ENCODE peak calls at places on chromosomes 5 and 9, in four cellular contexts. B is SK-N-SH, H is A549, L is HepG2. V is an unnamed sample.

GRCh38 chr9:135076876-135077430 is 10.5 kb upstream of the OLFM1 start:
- DNase-seq in H (no peak), B (no peak), L (no peak), V (no peak)

GRCh38 chr9:19130436-19130835 is 3.1 kb upstream of the PLIN2 start:
- DNase-seq in B (no peak), H (no peak), L (no peak), V (no peak)

GRCh38 chr9:82202808-82203207 is 214.2 kb downstream of the SPATA31D1 start:
- DNase-seq in L (no peak), B (no peak), H (no peak), V (no peak)

GRCh38 chr9:121842612-121842978 is 191.2 kb downstream of the DAB2IP start:
- DNase-seq in L (peak), B (no peak), H (no peak), V (no peak)

GRCh38 chr9:38176256-38176655 is 107.2 kb upstream of the SHB start:
- DNase-seq in H (no peak), L (no peak), B (no peak), V (no peak)

GRCh38 chr5:98911221-98912040 is 17.4 kb downstream of the CHD1 start:
- DNase-seq in L (no peak), B (no peak), H (no peak), V (no peak)

GRCh38 chr5:73196201-73196600 is 23.2 kb downstream of the TMEM174 start:
- DNase-seq in L (no peak), H (no peak), B (no peak), V (no peak)

GRCh38 chr5:8057764-8058163 is 188.8 kb downstream of the MTRR start:
- DNase-seq in H (no peak), B (no peak), L (no peak), V (no peak)

GRCh38 chr9:136626740-136627642 is 35.7 kb upstream of the EGFL7 start:
- DNase-seq in L (peak), B (no peak), H (peak), V (no peak)

GRCh38 chr9:26975728-26976707 is 19.8 kb downstream of the IFT74 start:
- DNase-seq in B (peak), L (peak), H (peak), V (no peak)

GRCh38 chr9:34332370-34332964 is 3.1 kb downstream of the NUDT2 start:
- DNase-seq in L (peak), H (peak), B (peak), V (peak)

GRCh38 chr5:112886975-112887374 is 25.9 kb downstream of the SRP19 start:
- DNase-seq in B (no peak), H (no peak), L (no peak), V (no peak)

GRCh38 chr9:37918665-37919165 is 14.8 kb upstream of the SLC25A51 start:
- DNase-seq in L (no peak), B (no peak), H (no peak), V (no peak)

GRCh38 chr5:116970318-116970717 is 395.7 kb upstream of the SEMA6A start:
- DNase-seq in L (no peak), H (no peak), B (peak), V (no peak)

GRCh38 chr9:133715866-133716563 is 22.1 kb downstream of the SARDH start:
- DNase-seq in H (no peak), L (peak), B (peak), V (no peak)

GRCh38 chr5:127665641-127666040 is 16.8 kb downstream of the CTXN3 start:
- DNase-seq in B (no peak), L (no peak), H (no peak), V (no peak)

GRCh38 chr5:171421331-171422262 is 2.1 kb downstream of the FGF18 start:
- DNase-seq in H (no peak), B (peak), L (no peak), V (no peak)

GRCh38 chr5:171420429-171421231 is 1.2 kb downstream of the FGF18 start:
- DNase-seq in L (no peak), B (peak), H (no peak), V (no peak)

GRCh38 chr5:171419663-171420428 is 399 bp downstream of the FGF18 start:
- DNase-seq in H (peak), B (peak), L (no peak), V (no peak)

GRCh38 chr5:171418316-171418981 is 998 bp upstream of the FGF18 start:
- DNase-seq in B (peak), H (peak), L (peak), V (no peak)

GRCh38 chr5:171418982-171419662 is at the start of gene FGF18:
- DNase-seq in B (peak), H (peak), L (peak), V (no peak)
- TF ChIP-seq PBX3 in B (no peak), H (no peak), L (no peak), V (no peak)

DNA sequence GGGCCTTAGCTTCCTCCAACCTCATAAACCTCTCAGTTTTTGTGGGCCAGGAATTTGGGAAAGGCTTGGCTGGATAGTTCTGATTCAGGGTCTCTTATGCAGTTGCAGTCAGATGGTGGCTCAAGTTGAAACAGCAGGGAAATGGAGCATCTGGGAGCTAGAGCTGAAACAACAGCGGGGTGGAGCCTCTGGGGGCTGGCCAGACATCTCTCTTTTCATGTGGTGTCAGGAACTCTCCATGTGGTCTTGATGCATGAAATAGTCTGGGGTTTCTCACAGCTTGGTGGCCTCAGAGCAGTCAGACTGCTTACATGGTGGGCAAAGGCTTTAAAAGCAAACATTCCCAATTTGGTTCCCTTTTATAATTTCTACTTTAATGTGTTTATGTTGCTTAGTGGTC is 13.5 kb downstream of the ZNF346 start:
- DNase-seq in L (no peak), B (no peak), H (no peak), V (no peak)
- TF ChIP-seq PBX3 in L (no peak), B (no peak), H (no peak), V (no peak)

GRCh38 chr9:84314306-84314705 is 26.3 kb downstream of the SLC28A3 start:
- DNase-seq in B (no peak), L (no peak), H (no peak), V (no peak)
- TF ChIP-seq PBX3 in B (no peak), L (no peak), H (no peak), V (no peak)

GRCh38 chr9:111696796-111697195 is 35.4 kb downstream of the GNG10 start:
- DNase-seq in H (no peak), B (no peak), L (no peak), V (no peak)

DNA sequence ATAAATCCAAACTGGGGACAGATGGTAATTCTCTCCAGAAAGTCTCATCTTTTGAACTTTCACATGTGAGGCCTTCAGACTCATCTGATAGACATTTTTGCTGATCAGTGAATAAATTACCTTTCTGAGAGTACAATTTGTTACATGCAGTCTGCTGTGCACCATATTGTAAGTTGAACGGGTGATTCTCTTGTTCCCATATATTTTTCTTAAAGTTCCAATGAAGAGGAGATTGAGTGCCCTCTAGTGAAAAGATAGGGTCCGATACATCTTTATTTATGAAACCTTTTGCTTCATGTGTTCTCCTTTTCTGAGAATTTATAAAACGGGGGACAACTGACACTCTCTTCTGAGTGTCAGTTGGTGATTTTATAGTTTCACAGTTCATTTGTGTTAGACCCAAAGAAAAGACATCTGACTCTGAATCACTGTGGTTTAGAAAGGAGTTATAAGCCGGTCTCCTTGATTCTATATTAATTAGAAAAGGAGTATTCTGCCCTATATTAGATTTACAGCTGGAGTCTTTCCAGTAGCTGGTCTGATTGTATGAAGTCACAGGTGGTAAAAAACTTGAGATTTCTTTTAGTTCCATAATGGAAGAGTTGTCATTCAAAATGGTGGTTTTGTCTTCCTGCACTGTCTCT is 30.4 kb downstream of the GNG10 start:
- DNase-seq in L (peak), B (peak), H (peak), V (no peak)
- TF ChIP-seq PBX3 in L (no peak), B (no peak), H (no peak), V (no peak)

GRCh38 chr9:91750343-91750742 is 199.7 kb downstream of the ROR2 start:
- DNase-seq in H (no peak), L (no peak), B (peak), V (no peak)

GRCh38 chr9:91751922-91752321 is 198.1 kb downstream of the ROR2 start:
- DNase-seq in B (no peak), H (no peak), L (no peak), V (no peak)

GRCh38 chr9:91744114-91744513 is 205.9 kb downstream of the ROR2 start:
- DNase-seq in H (no peak), B (no peak), L (no peak), V (no peak)

GRCh38 chr9:91746357-91746756 is 203.7 kb downstream of the ROR2 start:
- DNase-seq in L (no peak), B (no peak), H (no peak), V (no peak)

GRCh38 chr9:91746904-91747303 is 203.1 kb downstream of the ROR2 start:
- DNase-seq in B (no peak), H (no peak), L (no peak), V (no peak)
- TF ChIP-seq PBX3 in B (no peak), H (no peak), L (no peak), V (no peak)

GRCh38 chr9:22740781-22741180 is 294.2 kb downstream of the DMRTA1 start:
- DNase-seq in L (no peak), B (no peak), H (no peak), V (no peak)
- TF ChIP-seq PBX3 in L (no peak), B (no peak), H (no peak), V (no peak)

GRCh38 chr9:116450378-116451139 is 236.5 kb upstream of the TRIM32 start:
- DNase-seq in B (no peak), L (no peak), H (no peak), V (peak)
- TF ChIP-seq PBX3 in B (no peak), L (no peak), H (no peak), V (no peak)

V was measured in GM12878.